ENCODE peak calls at places on chromosome 18, in eight cellular contexts. One of them, this sample, is unnamed.

GRCh38 chr18:3044931-3045698 is 32.2 kb upstream of the LPIN2 start:
- DNase-seq in stomach: peak; percentile 87
- DNase-seq in PC-9: peak; percentile 67
- DNase-seq in heart right ventricle: no peak
- DNase-seq in psoas muscle: peak; percentile 56
- DNase-seq in cardiac muscle cell: peak; percentile 2
- DNase-seq in H1: no peak
- DNase-seq in fibroblast of lung: peak; percentile 3
- DNase-seq in this sample: peak; percentile 24

GRCh38 chr18:76491436-76491800 is 3.6 kb downstream of the ZNF516 start:
- DNase-seq in stomach: peak; percentile 80
- DNase-seq in PC-9: peak; percentile 49
- DNase-seq in heart right ventricle: peak; percentile 79
- DNase-seq in psoas muscle: peak; percentile 84
- DNase-seq in cardiac muscle cell: peak; percentile 75
- DNase-seq in H1: no peak
- DNase-seq in fibroblast of lung: peak; percentile 70
- DNase-seq in this sample: no peak

GRCh38 chr18:11163668-11164067 is 14.3 kb upstream of the PIEZO2 start:
- DNase-seq in stomach: no peak
- DNase-seq in PC-9: no peak
- DNase-seq in heart right ventricle: peak; percentile 32
- DNase-seq in psoas muscle: no peak
- DNase-seq in cardiac muscle cell: peak; percentile 54
- DNase-seq in H1: peak; percentile 69
- DNase-seq in fibroblast of lung: no peak
- DNase-seq in this sample: no peak

GRCh38 chr18:26656401-26656943 is 108.1 kb upstream of the KCTD1 start:
- DNase-seq in stomach: no peak
- DNase-seq in PC-9: no peak
- DNase-seq in heart right ventricle: peak; percentile 19
- DNase-seq in psoas muscle: no peak
- DNase-seq in cardiac muscle cell: no peak
- DNase-seq in H1: peak; percentile 59
- DNase-seq in fibroblast of lung: no peak
- DNase-seq in this sample: no peak

GRCh38 chr18:5979971-5980457 is 84.7 kb upstream of the TMEM200C start:
- DNase-seq in stomach: no peak
- DNase-seq in PC-9: no peak
- DNase-seq in heart right ventricle: peak; percentile 40
- DNase-seq in psoas muscle: no peak
- DNase-seq in cardiac muscle cell: no peak
- DNase-seq in H1: peak; percentile 45
- DNase-seq in fibroblast of lung: no peak
- DNase-seq in this sample: no peak

GRCh38 chr18:50805732-50806131 is 14.1 kb downstream of the MRO start:
- DNase-seq in stomach: no peak
- DNase-seq in PC-9: no peak
- DNase-seq in heart right ventricle: no peak
- DNase-seq in psoas muscle: no peak
- DNase-seq in cardiac muscle cell: no peak
- DNase-seq in H1: no peak
- DNase-seq in fibroblast of lung: no peak
- DNase-seq in this sample: no peak

GRCh38 chr18:68418881-68419280 is 296.0 kb downstream of the TMX3 start:
- DNase-seq in stomach: no peak
- DNase-seq in PC-9: no peak
- DNase-seq in heart right ventricle: no peak
- DNase-seq in psoas muscle: no peak
- DNase-seq in cardiac muscle cell: peak; percentile 64
- DNase-seq in H1: no peak
- DNase-seq in fibroblast of lung: peak; percentile 84
- DNase-seq in this sample: peak; percentile 49

GRCh38 chr18:40249390-40250080 is 1705.5 kb upstream of the PIK3C3 start:
- DNase-seq in stomach: no peak
- DNase-seq in PC-9: no peak
- DNase-seq in heart right ventricle: no peak
- DNase-seq in psoas muscle: no peak
- DNase-seq in cardiac muscle cell: no peak
- DNase-seq in H1: no peak
- DNase-seq in fibroblast of lung: peak; percentile 34
- DNase-seq in this sample: peak; percentile 52

GRCh38 chr18:35089382-35089781 is 48.2 kb downstream of the MAPRE2 start:
- DNase-seq in stomach: no peak
- DNase-seq in PC-9: no peak
- DNase-seq in heart right ventricle: no peak
- DNase-seq in psoas muscle: no peak
- DNase-seq in cardiac muscle cell: no peak
- DNase-seq in H1: no peak
- DNase-seq in fibroblast of lung: peak; percentile 54
- DNase-seq in this sample: peak; percentile 14

GRCh38 chr18:56492136-56492535 is 146.3 kb downstream of the TXNL1 start:
- DNase-seq in stomach: no peak
- DNase-seq in PC-9: no peak
- DNase-seq in heart right ventricle: no peak
- DNase-seq in psoas muscle: no peak
- DNase-seq in cardiac muscle cell: no peak
- DNase-seq in H1: no peak
- DNase-seq in fibroblast of lung: no peak
- DNase-seq in this sample: no peak

DNA sequence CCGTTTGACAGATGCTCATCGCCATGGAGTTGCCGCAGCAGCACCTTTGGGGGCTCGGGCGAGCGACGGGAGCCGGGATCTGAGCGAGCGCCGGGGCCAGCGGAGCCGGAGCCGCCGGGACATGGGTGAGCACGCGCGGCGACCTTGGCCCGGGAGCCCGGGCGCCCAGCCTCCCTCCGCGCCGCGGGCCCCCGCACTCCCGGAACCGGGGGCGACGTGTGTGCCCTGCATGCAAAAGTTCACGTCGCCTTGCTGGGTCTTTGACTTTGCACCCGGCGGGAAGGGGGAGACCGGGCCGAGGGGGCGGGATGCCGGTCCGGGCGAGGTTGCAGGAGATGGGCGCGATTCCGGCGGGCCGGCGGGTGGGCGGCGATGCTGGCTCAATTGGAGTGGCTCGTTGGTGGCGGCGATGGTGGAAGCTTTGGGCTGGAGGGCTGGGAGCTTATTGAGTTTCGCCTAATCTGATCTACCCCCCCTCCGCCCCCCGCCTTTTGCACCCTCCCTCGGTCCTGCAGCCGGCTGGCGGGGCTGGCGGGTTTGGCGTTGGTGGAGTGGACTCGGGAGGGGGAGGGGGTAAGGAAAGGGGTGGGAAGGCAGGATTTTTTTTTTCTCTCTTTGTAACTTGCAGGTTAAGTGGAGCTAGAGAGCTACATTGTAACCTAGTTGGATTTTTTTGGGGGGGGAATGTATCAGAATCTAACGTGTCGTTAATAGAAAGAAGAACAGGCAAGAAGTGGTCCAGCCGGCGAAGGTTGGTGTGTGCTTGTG is at the start of gene SETBP1:
- DNase-seq in stomach: peak; percentile 76
- DNase-seq in PC-9: no peak
- DNase-seq in heart right ventricle: peak; percentile 68
- DNase-seq in psoas muscle: peak; percentile 89
- DNase-seq in cardiac muscle cell: peak; percentile 58
- DNase-seq in H1: peak; percentile 74
- DNase-seq in fibroblast of lung: peak; percentile 61
- DNase-seq in this sample: no peak
- TF ChIP-seq CTCF in stomach: no peak
- TF ChIP-seq CTCF in PC-9: no peak
- TF ChIP-seq CTCF in heart right ventricle: no peak
- TF ChIP-seq CTCF in psoas muscle: no peak
- TF ChIP-seq CTCF in cardiac muscle cell: no peak
- TF ChIP-seq CTCF in H1: no peak
- TF ChIP-seq CTCF in fibroblast of lung: no peak
- TF ChIP-seq CTCF in this sample: peak; percentile 40

GRCh38 chr18:24006731-24007308 is 7.7 kb upstream of the TTC39C start:
- DNase-seq in stomach: no peak
- DNase-seq in PC-9: no peak
- DNase-seq in heart right ventricle: no peak
- DNase-seq in psoas muscle: no peak
- DNase-seq in cardiac muscle cell: no peak
- DNase-seq in H1: no peak
- DNase-seq in fibroblast of lung: no peak
- DNase-seq in this sample: peak; percentile 53
- H3K27ac ChIP-seq in stomach: no peak overlapping the region
- H3K27ac ChIP-seq in PC-9: no peak overlapping the region
- H3K27ac ChIP-seq in heart right ventricle: no peak overlapping the region
- H3K27ac ChIP-seq in psoas muscle: no peak overlapping the region
- H3K27ac ChIP-seq in cardiac muscle cell: no peak overlapping the region
- H3K27ac ChIP-seq in H1: no peak overlapping the region
- H3K27ac ChIP-seq in fibroblast of lung: no peak overlapping the region
- H3K27ac ChIP-seq in this sample: no peak overlapping the region

GRCh38 chr18:48835745-48836191 is 115.0 kb downstream of the SMAD7 start:
- DNase-seq in stomach: no peak
- DNase-seq in PC-9: no peak
- DNase-seq in heart right ventricle: no peak
- DNase-seq in psoas muscle: peak; percentile 32
- DNase-seq in cardiac muscle cell: no peak
- DNase-seq in H1: no peak
- DNase-seq in fibroblast of lung: no peak
- DNase-seq in this sample: no peak

GRCh38 chr18:48837676-48838075 is 113.1 kb downstream of the SMAD7 start:
- DNase-seq in stomach: no peak
- DNase-seq in PC-9: no peak
- DNase-seq in heart right ventricle: no peak
- DNase-seq in psoas muscle: peak; percentile 22
- DNase-seq in cardiac muscle cell: no peak
- DNase-seq in H1: no peak
- DNase-seq in fibroblast of lung: no peak
- DNase-seq in this sample: no peak

GRCh38 chr18:48836231-48836805 is 114.4 kb downstream of the SMAD7 start:
- DNase-seq in stomach: no peak
- DNase-seq in PC-9: no peak
- DNase-seq in heart right ventricle: no peak
- DNase-seq in psoas muscle: peak; percentile 33
- DNase-seq in cardiac muscle cell: no peak
- DNase-seq in H1: no peak
- DNase-seq in fibroblast of lung: no peak
- DNase-seq in this sample: no peak

GRCh38 chr18:48838166-48838775 is 112.5 kb downstream of the SMAD7 start:
- DNase-seq in stomach: no peak
- DNase-seq in PC-9: no peak
- DNase-seq in heart right ventricle: no peak
- DNase-seq in psoas muscle: peak; percentile 32
- DNase-seq in cardiac muscle cell: no peak
- DNase-seq in H1: no peak
- DNase-seq in fibroblast of lung: no peak
- DNase-seq in this sample: no peak

GRCh38 chr18:48836806-48837615 is 113.8 kb downstream of the SMAD7 start:
- DNase-seq in stomach: no peak
- DNase-seq in PC-9: no peak
- DNase-seq in heart right ventricle: no peak
- DNase-seq in psoas muscle: peak; percentile 28
- DNase-seq in cardiac muscle cell: no peak
- DNase-seq in H1: no peak
- DNase-seq in fibroblast of lung: no peak
- DNase-seq in this sample: no peak
- H3K4me1 ChIP-seq in stomach: peaks cover 67% of the 10 kb centered on the region
- H3K4me1 ChIP-seq in PC-9: peaks cover 82% of the 10 kb centered on the region
- H3K4me1 ChIP-seq in heart right ventricle: peaks cover 18% of the 10 kb centered on the region
- H3K4me1 ChIP-seq in psoas muscle: peaks cover 31% of the 10 kb centered on the region
- H3K4me1 ChIP-seq in cardiac muscle cell: peaks cover 51% of the 10 kb centered on the region
- H3K4me1 ChIP-seq in H1: peaks cover 4% of the 10 kb centered on the region
- H3K4me1 ChIP-seq in fibroblast of lung: peaks cover 24% of the 10 kb centered on the region
- H3K4me1 ChIP-seq in this sample: peaks cover 40% of the 10 kb centered on the region

GRCh38 chr18:42131940-42132244 is 176.9 kb downstream of the PIK3C3 start:
- DNase-seq in stomach: no peak
- DNase-seq in PC-9: no peak
- DNase-seq in heart right ventricle: no peak
- DNase-seq in psoas muscle: no peak
- DNase-seq in cardiac muscle cell: no peak
- DNase-seq in H1: no peak
- DNase-seq in fibroblast of lung: no peak
- DNase-seq in this sample: no peak

GRCh38 chr18:42141439-42141838 is 186.4 kb downstream of the PIK3C3 start:
- DNase-seq in stomach: no peak
- DNase-seq in PC-9: no peak
- DNase-seq in heart right ventricle: no peak
- DNase-seq in psoas muscle: no peak
- DNase-seq in cardiac muscle cell: peak; percentile 2
- DNase-seq in H1: no peak
- DNase-seq in fibroblast of lung: no peak
- DNase-seq in this sample: no peak

GRCh38 chr18:42137671-42138375 is 182.8 kb downstream of the PIK3C3 start:
- DNase-seq in stomach: no peak
- DNase-seq in PC-9: no peak
- DNase-seq in heart right ventricle: no peak
- DNase-seq in psoas muscle: no peak
- DNase-seq in cardiac muscle cell: no peak
- DNase-seq in H1: no peak
- DNase-seq in fibroblast of lung: no peak
- DNase-seq in this sample: no peak
- TF ChIP-seq CTCF in stomach: no peak
- TF ChIP-seq CTCF in PC-9: no peak
- TF ChIP-seq CTCF in heart right ventricle: no peak
- TF ChIP-seq CTCF in psoas muscle: no peak
- TF ChIP-seq CTCF in cardiac muscle cell: no peak
- TF ChIP-seq CTCF in H1: no peak
- TF ChIP-seq CTCF in fibroblast of lung: no peak
- TF ChIP-seq CTCF in this sample: no peak

DNA sequence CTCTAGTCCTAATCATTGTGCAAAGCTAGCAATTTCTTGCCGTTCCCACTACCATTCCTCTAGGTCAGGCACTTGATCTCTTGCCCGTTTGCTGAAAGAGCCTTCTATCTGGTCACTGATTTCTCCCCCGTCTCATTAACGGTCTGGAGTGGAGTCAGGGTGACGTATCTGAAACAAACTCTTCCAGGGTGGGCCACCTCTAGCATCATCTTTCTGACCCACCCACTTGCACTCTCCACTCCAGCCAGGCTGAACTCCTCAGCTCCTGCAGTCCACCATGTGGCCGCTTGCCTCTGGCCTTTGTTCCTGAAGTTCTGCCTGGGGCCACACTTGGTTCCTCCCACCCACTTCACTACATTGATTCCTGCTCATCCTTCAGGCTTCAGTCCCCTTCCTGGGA is 13.3 kb downstream of the BCL2 start:
- DNase-seq in stomach: no peak
- DNase-seq in PC-9: no peak
- DNase-seq in heart right ventricle: no peak
- DNase-seq in psoas muscle: no peak
- DNase-seq in cardiac muscle cell: no peak
- DNase-seq in H1: no peak
- DNase-seq in fibroblast of lung: no peak
- DNase-seq in this sample: no peak
- H3K27ac ChIP-seq in stomach: no peak overlapping the region
- H3K27ac ChIP-seq in PC-9: no peak overlapping the region
- H3K27ac ChIP-seq in heart right ventricle: no peak overlapping the region
- H3K27ac ChIP-seq in psoas muscle: no peak overlapping the region
- H3K27ac ChIP-seq in cardiac muscle cell: no peak overlapping the region
- H3K27ac ChIP-seq in H1: no peak overlapping the region
- H3K27ac ChIP-seq in fibroblast of lung: no peak overlapping the region
- H3K27ac ChIP-seq in this sample: no peak overlapping the region

GRCh38 chr18:32083781-32084180 is 7.9 kb upstream of the RNF138 start:
- DNase-seq in stomach: no peak
- DNase-seq in PC-9: no peak
- DNase-seq in heart right ventricle: no peak
- DNase-seq in psoas muscle: no peak
- DNase-seq in cardiac muscle cell: no peak
- DNase-seq in H1: no peak
- DNase-seq in fibroblast of lung: no peak
- DNase-seq in this sample: no peak
- H3K4me1 ChIP-seq in stomach: peaks cover 15% of the 10 kb centered on the region
- H3K4me1 ChIP-seq in PC-9: peaks cover 5% of the 10 kb centered on the region
- H3K4me1 ChIP-seq in heart right ventricle: no peaks in the 10 kb centered on the region
- H3K4me1 ChIP-seq in psoas muscle: no peaks in the 10 kb centered on the region
- H3K4me1 ChIP-seq in cardiac muscle cell: no peaks in the 10 kb centered on the region
- H3K4me1 ChIP-seq in H1: no peaks in the 10 kb centered on the region
- H3K4me1 ChIP-seq in fibroblast of lung: peaks cover 8% of the 10 kb centered on the region
- H3K4me1 ChIP-seq in this sample: peaks cover 13% of the 10 kb centered on the region

GRCh38 chr18:7566587-7567486 is at the start of gene PTPRM:
- DNase-seq in stomach: peak; percentile 82
- DNase-seq in PC-9: no peak
- DNase-seq in heart right ventricle: peak; percentile 93
- DNase-seq in psoas muscle: peak; percentile 97
- DNase-seq in cardiac muscle cell: peak; percentile 91
- DNase-seq in H1: peak; percentile 75
- DNase-seq in fibroblast of lung: peak; percentile 76
- DNase-seq in this sample: no peak
- TF ChIP-seq CTCF in stomach: no peak
- TF ChIP-seq CTCF in PC-9: no peak
- TF ChIP-seq CTCF in heart right ventricle: peak; percentile 79
- TF ChIP-seq CTCF in psoas muscle: peak; percentile 75
- TF ChIP-seq CTCF in cardiac muscle cell: peak; percentile 7
- TF ChIP-seq CTCF in H1: peak; percentile 35
- TF ChIP-seq CTCF in fibroblast of lung: no peak
- TF ChIP-seq CTCF in this sample: peak; percentile 64